ENCODE peak calls at places on chromosomes 7 and 10, in four cellular contexts. C is activated CD4-positive, alpha-beta T cell treated with anti-CD3 and anti-CD28 coated beads, Interleukin-2, amount 50 U/mL, for 48 hours; X is OCI-M1; A is astrocyte of the cerebellum. F is an unnamed sample.

GRCh38 chr10:43071881-43072650 is 4.8 kb upstream of the RET start:
- DNase-seq in C (no peak), X (no peak), A (no peak), F (no peak)

GRCh38 chr10:132023092-132023811 is 41.5 kb upstream of the BNIP3 start:
- DNase-seq in C (peak; percentile 87), X (peak; percentile 90), A (peak; percentile 47), F (peak; percentile 60)

GRCh38 chr10:72333111-72334012 is 21.4 kb downstream of the DNAJB12 start:
- DNase-seq in C (peak; percentile 58), X (no peak), A (no peak), F (no peak)

GRCh38 chr7:2820508-2820934 is 23.6 kb downstream of the GNA12 start:
- DNase-seq in C (no peak), X (no peak), A (peak; percentile 89), F (no peak)

GRCh38 chr7:72030994-72031667 is 381.0 kb downstream of the CALN1 start:
- DNase-seq in C (no peak), X (no peak), A (no peak), F (no peak)

GRCh38 chr7:92684274-92684673 is 94.1 kb upstream of the FAM133B start:
- DNase-seq in C (no peak), X (no peak), A (no peak), F (no peak)

GRCh38 chr7:44259547-44260457 is 59.0 kb downstream of the YKT6 start:
- DNase-seq in C (peak; percentile 31), X (no peak), A (peak; percentile 76), F (peak; percentile 69)

GRCh38 chr7:23490357-23491131 is 20.3 kb upstream of the IGF2BP3 start:
- DNase-seq in C (peak; percentile 53), X (peak; percentile 62), A (no peak), F (peak; percentile 48)

GRCh38 chr7:150451097-150451793 is 815 bp downstream of the GIMAP8 start:
- DNase-seq in C (peak; percentile 82), X (no peak), A (no peak), F (no peak)

GRCh38 chr7:159098424-159098786 is 46.3 kb downstream of the VIPR2 start:
- DNase-seq in C (no peak), X (no peak), A (no peak), F (no peak)

GRCh38 chr10:59872892-59873463 is 33.4 kb downstream of the CCDC6 start:
- DNase-seq in C (no peak), X (peak; percentile 84), A (peak; percentile 71), F (no peak)

GRCh38 chr10:123044391-123044790 is 35.6 kb downstream of the ACADSB start:
- DNase-seq in C (no peak), X (peak; percentile 75), A (peak; percentile 5), F (no peak)

GRCh38 chr7:14748461-14748860 is 154.1 kb downstream of the DGKB start:
- DNase-seq in C (no peak), X (no peak), A (peak; percentile 49), F (no peak)

GRCh38 chr7:25951414-25952276 is 200.4 kb upstream of the NFE2L3 start:
- DNase-seq in C (no peak), X (peak; percentile 51), A (no peak), F (no peak)

GRCh38 chr10:77410523-77410922 is 227.1 kb downstream of the KCNMA1 start:
- DNase-seq in C (no peak), X (no peak), A (no peak), F (no peak)

GRCh38 chr10:88389456-88389855 is 193.7 kb downstream of the RNLS start:
- DNase-seq in C (no peak), X (peak; percentile 83), A (peak; percentile 60), F (no peak)

GRCh38 chr7:22185559-22185958 is 171.4 kb downstream of the RAPGEF5 start:
- DNase-seq in C (no peak), X (no peak), A (no peak), F (no peak)

GRCh38 chr7:54705436-54705835 is 53.6 kb downstream of the SEC61G start:
- DNase-seq in C (no peak), X (peak; percentile 56), A (peak; percentile 28), F (no peak)

GRCh38 chr7:110539216-110539615 is 551.7 kb upstream of the LRRN3 start:
- DNase-seq in C (no peak), X (no peak), A (no peak), F (no peak)

GRCh38 chr10:78543749-78544446 is 510.2 kb downstream of the RPS24 start:
- DNase-seq in C (peak; percentile 5), X (no peak), A (peak; percentile 97), F (no peak)